ENCODE peak calls at places on chromosomes 12 and 14, in five cellular contexts. E is mesenchymal stem cell, G is H9, Z is H1, V is mesendoderm. B is an unnamed sample.

GRCh38 chr14:72545411-72546311 is 348.2 kb downstream of the DPF3 start:
- DNase-seq in E (no peak), G (no peak), Z (no peak), V (no peak), B (no peak)

GRCh38 chr12:31118831-31119530 is 45.3 kb downstream of the DDX11 start:
- DNase-seq in E (no peak), G (peak; percentile 87), Z (no peak), V (peak; percentile 88), B (no peak)

GRCh38 chr12:52794479-52795331 is 1.2 kb downstream of the KRT3 start:
- DNase-seq in E (peak; percentile 6), G (no peak), Z (no peak), V (no peak), B (no peak)

GRCh38 chr14:77483851-77484250 is 14.8 kb downstream of the ISM2 start:
- DNase-seq in E (no peak), G (no peak), Z (no peak), V (no peak), B (no peak)

GRCh38 chr12:50156641-50157040 is 10.5 kb downstream of the CERS5 start:
- DNase-seq in E (no peak), G (no peak), Z (no peak), V (no peak), B (peak; percentile 74)

GRCh38 chr12:15232959-15233358 is 11.7 kb upstream of the RERG start:
- DNase-seq in E (no peak), G (no peak), Z (no peak), V (no peak), B (no peak)

GRCh38 chr12:75725505-75726120 is 214.2 kb upstream of the KRR1 start:
- DNase-seq in E (peak; percentile 73), G (no peak), Z (no peak), V (peak; percentile 60), B (no peak)

GRCh38 chr12:106248177-106248848 is 493 bp upstream of the CKAP4 start:
- DNase-seq in E (peak; percentile 90), G (peak; percentile 61), Z (no peak), V (peak; percentile 64), B (peak; percentile 51)

GRCh38 chr12:45235087-45236025 is 19.5 kb downstream of the ANO6 start:
- DNase-seq in E (peak; percentile 90), G (peak; percentile 80), Z (no peak), V (peak; percentile 92), B (peak; percentile 94)

GRCh38 chr12:46221255-46222128 is 47.4 kb downstream of the SLC38A1 start:
- DNase-seq in E (peak; percentile 47), G (no peak), Z (no peak), V (peak; percentile 85), B (peak; percentile 61)

GRCh38 chr14:30373053-30373849 is 185.7 kb upstream of the G2E3 start:
- DNase-seq in E (no peak), G (no peak), Z (no peak), V (no peak), B (peak; percentile 84)

GRCh38 chr14:106491851-106492250 is 965.5 kb downstream of the TMEM121 start:
- DNase-seq in E (no peak), G (no peak), Z (no peak), V (peak; percentile 5), B (peak; percentile 39)

GRCh38 chr12:83818888-83819287 is 1093.7 kb downstream of the SLC6A15 start:
- DNase-seq in E (peak; percentile 49), G (no peak), Z (no peak), V (peak; percentile 22), B (no peak)

GRCh38 chr12:122374707-122375106 is 47.8 kb downstream of the CLIP1 start:
- DNase-seq in E (no peak), G (no peak), Z (no peak), V (no peak), B (no peak)

GRCh38 chr12:499837-500458 is 40.2 kb downstream of the B4GALNT3 start:
- DNase-seq in E (no peak), G (peak; percentile 21), Z (no peak), V (no peak), B (no peak)

GRCh38 chr12:15206831-15207394 is 14.3 kb downstream of the RERG start:
- DNase-seq in E (no peak), G (no peak), Z (no peak), V (no peak), B (no peak)

GRCh38 chr12:51393676-51394545 is 2.7 kb upstream of the GALNT6 start:
- DNase-seq in E (peak; percentile 93), G (peak; percentile 27), Z (no peak), V (no peak), B (peak; percentile 15)

GRCh38 chr14:76812422-76813383 is at the start of gene ANGEL1:
- DNase-seq in E (peak; percentile 93), G (peak; percentile 97), Z (peak; percentile 82), V (peak; percentile 98), B (peak; percentile 97)

GRCh38 chr12:32889073-32889760 is 7.4 kb downstream of the PKP2 start:
- DNase-seq in E (peak; percentile 12), G (no peak), Z (no peak), V (no peak), B (peak; percentile 91)

GRCh38 chr12:14846042-14846587 is 2.8 kb upstream of the ART4 start:
- DNase-seq in E (no peak), G (no peak), Z (no peak), V (no peak), B (no peak)

GRCh38 chr12:10718279-10718821 is 4.8 kb downstream of the YBX3 start:
- DNase-seq in E (peak; percentile 90), G (no peak), Z (no peak), V (peak; percentile 36), B (peak; percentile 40)

GRCh38 chr14:87888136-87888999 is 104.6 kb downstream of the GALC start:
- DNase-seq in E (no peak), G (peak; percentile 74), Z (peak; percentile 39), V (peak; percentile 75), B (no peak)

GRCh38 chr14:71400821-71401447 is 493.7 kb downstream of the PCNX1 start:
- DNase-seq in E (peak; percentile 18), G (no peak), Z (no peak), V (no peak), B (peak; percentile 12)

GRCh38 chr12:91687052-91688017 is 458.3 kb downstream of the BTG1 start:
- DNase-seq in E (no peak), G (no peak), Z (no peak), V (no peak), B (peak; percentile 31)

GRCh38 chr14:56390859-56391258 is 188.7 kb upstream of the TMEM260 start:
- DNase-seq in E (no peak), G (no peak), Z (no peak), V (peak; percentile 72), B (peak; percentile 9)

DNA sequence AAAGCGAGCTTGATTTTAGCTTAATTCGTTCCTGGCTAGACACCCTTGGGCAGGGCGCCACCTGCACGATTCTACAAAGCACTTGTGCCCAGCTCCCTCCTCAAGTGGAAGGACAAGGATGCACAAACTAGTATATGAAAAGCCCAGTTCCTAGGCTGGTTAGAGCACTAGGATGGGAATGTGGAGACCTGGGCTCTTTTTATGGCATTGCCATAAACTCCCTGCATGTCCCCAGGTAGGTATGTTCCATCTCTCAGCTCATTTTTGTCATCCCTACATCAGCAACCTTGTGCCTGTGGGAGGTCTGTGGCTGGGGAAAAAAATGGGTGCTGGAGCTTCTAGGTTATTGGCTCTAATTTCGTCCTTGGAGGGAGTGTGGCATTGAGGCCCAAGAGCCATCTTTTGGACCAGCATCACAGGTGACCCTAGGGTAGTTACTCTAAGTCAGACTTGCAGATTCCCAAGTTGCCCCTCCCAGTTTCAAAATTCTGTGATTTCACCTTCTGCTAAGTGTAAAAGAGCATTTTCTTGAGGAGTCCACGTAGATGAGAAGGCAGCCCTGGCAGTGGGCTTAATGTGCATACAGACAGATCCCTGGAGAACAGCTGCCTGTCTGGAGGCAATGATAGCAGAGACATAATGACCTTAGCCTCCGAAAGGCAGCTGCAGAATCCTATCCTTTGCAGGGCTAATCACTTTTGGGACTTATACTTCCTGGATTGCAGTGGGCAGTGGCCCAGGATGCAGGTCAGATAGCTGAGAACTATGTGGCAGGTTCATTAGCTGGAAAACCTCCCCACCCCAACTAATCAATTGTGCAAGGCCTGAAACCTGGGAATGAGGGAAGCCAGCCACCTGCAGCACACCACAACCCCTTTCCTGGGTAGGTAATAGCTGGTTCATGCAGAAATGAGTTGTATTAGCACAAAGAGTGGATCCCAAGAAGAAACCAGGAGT is 47.6 kb upstream of the BDKRB2 start:
- DNase-seq in E (no peak), G (peak; percentile 4), Z (no peak), V (no peak), B (no peak)
- H2AK5ac ChIP-seq in E (no peak overlapping the region), G (no peak overlapping the region), Z (no peak overlapping the region), V (no peak overlapping the region), B (no peak overlapping the region)

DNA sequence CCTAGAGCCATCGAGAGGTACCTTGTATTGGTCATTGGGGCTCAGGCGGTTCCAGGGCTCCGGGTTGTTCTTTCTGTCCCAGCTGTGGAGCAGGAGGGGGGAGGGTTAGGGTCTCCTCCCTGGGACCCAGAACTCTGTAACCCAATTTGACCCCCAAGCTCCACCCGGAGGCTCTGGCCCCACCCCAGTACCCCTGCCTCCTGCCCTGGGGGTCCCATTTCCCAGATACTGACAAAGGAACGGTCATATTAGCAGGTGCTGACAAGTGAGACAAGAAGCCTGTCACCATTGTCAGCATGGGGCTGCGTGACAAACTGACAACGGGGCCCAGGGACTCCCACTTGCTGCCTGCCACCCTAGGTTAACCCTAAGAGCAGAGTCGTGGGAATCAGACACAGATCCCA is 6.2 kb downstream of the SHMT2 start:
- DNase-seq in E (no peak), G (no peak), Z (no peak), V (no peak), B (no peak)
- H3K4me1 ChIP-seq in E (peaks cover 41% of the 10 kb centered on the region), G (no peaks in the 10 kb centered on the region), Z (peaks cover 30% of the 10 kb centered on the region), V (peaks cover 7% of the 10 kb centered on the region), B (peaks cover 20% of the 10 kb centered on the region)

DNA sequence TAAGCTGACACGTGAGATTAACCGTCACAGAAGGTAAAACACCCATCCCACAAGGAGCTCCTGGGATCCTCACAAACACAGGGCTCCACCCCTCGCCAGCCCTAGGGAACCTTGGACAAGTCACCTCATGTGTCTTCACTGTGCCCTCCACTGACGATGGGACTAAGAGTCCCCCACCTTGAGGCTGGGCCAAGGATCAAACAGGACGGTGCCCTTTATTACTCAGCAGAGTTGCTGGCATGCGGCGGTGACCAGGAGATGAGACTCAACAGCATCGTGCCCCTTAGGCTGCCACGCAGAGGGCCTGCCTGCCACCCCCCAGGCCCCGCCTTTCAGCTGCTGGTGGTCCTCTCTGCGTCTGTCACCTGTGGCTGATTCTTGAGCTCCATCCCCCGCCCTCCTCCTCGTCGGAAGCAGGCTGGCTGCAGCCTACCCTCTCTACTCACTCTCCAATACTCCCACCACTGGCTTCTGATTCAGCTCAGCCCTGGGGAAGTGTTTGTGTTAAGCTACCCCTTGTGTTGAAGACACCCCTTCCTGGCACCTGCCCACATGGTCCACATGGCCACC is 105.2 kb downstream of the DICER1 start:
- DNase-seq in E (no peak), G (peak; percentile 17), Z (no peak), V (no peak), B (no peak)
- H2AK5ac ChIP-seq in E (no peak overlapping the region), G (no peak overlapping the region), Z (no peak overlapping the region), V (no peak overlapping the region), B (no peak overlapping the region)

DNA sequence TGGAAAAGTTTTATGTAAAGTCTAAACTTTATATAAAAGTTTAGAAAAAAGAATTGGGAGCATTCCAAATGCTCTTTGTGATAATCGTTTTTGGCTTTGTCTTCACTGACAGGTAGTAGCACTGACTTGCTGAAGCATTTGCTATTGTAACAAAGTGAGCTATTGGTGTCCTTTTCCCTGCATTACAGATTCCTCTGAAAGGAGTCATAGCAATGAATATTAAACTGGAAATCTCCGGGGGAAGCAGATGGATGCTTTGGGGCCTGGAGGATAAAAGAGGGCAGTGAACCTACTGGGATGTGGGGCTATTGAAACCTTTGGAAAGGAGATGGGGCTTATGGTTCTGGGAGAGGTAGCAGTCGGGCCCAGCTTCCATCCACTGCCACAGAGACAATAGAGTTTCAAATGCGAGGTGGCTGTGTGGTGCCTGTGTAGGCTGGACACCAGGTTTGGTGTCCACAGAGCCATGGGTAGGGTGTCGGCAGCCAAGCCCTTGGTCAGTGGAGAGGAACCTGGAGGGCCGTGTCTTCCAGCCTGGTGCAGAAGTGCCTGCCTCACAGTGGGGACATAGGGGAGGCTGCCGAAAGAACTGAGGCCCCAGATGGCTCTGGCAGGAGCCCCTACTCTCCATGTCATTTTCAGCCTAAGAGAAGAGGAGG is 10.1 kb downstream of the GSG1 start:
- DNase-seq in E (no peak), G (no peak), Z (no peak), V (no peak), B (no peak)
- H3K4me1 ChIP-seq in E (peaks cover 12% of the 10 kb centered on the region), G (peaks cover 15% of the 10 kb centered on the region), Z (peaks cover 18% of the 10 kb centered on the region), V (peaks cover 5% of the 10 kb centered on the region), B (peaks cover 6% of the 10 kb centered on the region)

B was measured in trophoblast cell.